ENCODE peak calls at places on chromosomes 5 and 9, in seven cellular contexts. One of them, this sample, is unnamed.

GRCh38 chr5:1779782-1780620 is 19.6 kb downstream of the MRPL36 start:
- DNase-seq in brain microvascular endothelial cell: no peak
- DNase-seq in body of pancreas: no peak
- DNase-seq in foreskin fibroblast: no peak
- DNase-seq in prostate gland: no peak
- DNase-seq in fibroblast of the aortic adventitia: no peak
- DNase-seq in HCT116: no peak
- DNase-seq in this sample: no peak

GRCh38 chr9:99181621-99182020 is 40.1 kb downstream of the ALG2 start:
- DNase-seq in prostate gland: no peak
- DNase-seq in brain microvascular endothelial cell: peak
- DNase-seq in fibroblast of the aortic adventitia: peak
- DNase-seq in foreskin fibroblast: no peak
- DNase-seq in body of pancreas: no peak
- DNase-seq in HCT116: no peak
- DNase-seq in this sample: peak

GRCh38 chr5:72951850-72952468 is 3.9 kb upstream of the FCHO2 start:
- DNase-seq in fibroblast of the aortic adventitia: peak
- DNase-seq in HCT116: peak
- DNase-seq in brain microvascular endothelial cell: peak
- DNase-seq in body of pancreas: no peak
- DNase-seq in prostate gland: peak
- DNase-seq in foreskin fibroblast: peak
- DNase-seq in this sample: peak

GRCh38 chr9:16275795-16276624 is 594.5 kb downstream of the BNC2 start:
- DNase-seq in fibroblast of the aortic adventitia: no peak
- DNase-seq in body of pancreas: no peak
- DNase-seq in foreskin fibroblast: no peak
- DNase-seq in brain microvascular endothelial cell: no peak
- DNase-seq in prostate gland: peak
- DNase-seq in HCT116: no peak
- DNase-seq in this sample: no peak

GRCh38 chr9:98365227-98365669 is 109.8 kb upstream of the TBC1D2 start:
- DNase-seq in brain microvascular endothelial cell: peak
- DNase-seq in fibroblast of the aortic adventitia: peak
- DNase-seq in prostate gland: no peak
- DNase-seq in HCT116: peak
- DNase-seq in body of pancreas: no peak
- DNase-seq in foreskin fibroblast: no peak
- DNase-seq in this sample: no peak

GRCh38 chr5:68435611-68436010 is 220.1 kb downstream of the PIK3R1 start:
- DNase-seq in brain microvascular endothelial cell: no peak
- DNase-seq in body of pancreas: no peak
- DNase-seq in foreskin fibroblast: no peak
- DNase-seq in prostate gland: no peak
- DNase-seq in fibroblast of the aortic adventitia: no peak
- DNase-seq in HCT116: no peak
- DNase-seq in this sample: no peak

GRCh38 chr5:10584714-10585113 is 20.8 kb downstream of the ANKRD33B start:
- DNase-seq in foreskin fibroblast: no peak
- DNase-seq in brain microvascular endothelial cell: no peak
- DNase-seq in prostate gland: no peak
- DNase-seq in body of pancreas: no peak
- DNase-seq in HCT116: no peak
- DNase-seq in fibroblast of the aortic adventitia: no peak
- DNase-seq in this sample: no peak

GRCh38 chr9:112867275-112867991 is 23.2 kb downstream of the SLC46A2 start:
- DNase-seq in prostate gland: no peak
- DNase-seq in foreskin fibroblast: peak
- DNase-seq in body of pancreas: no peak
- DNase-seq in brain microvascular endothelial cell: peak
- DNase-seq in fibroblast of the aortic adventitia: peak
- DNase-seq in HCT116: peak
- DNase-seq in this sample: peak

GRCh38 chr9:114184866-114185265 is 29.5 kb downstream of the COL27A1 start:
- DNase-seq in fibroblast of the aortic adventitia: no peak
- DNase-seq in prostate gland: no peak
- DNase-seq in brain microvascular endothelial cell: no peak
- DNase-seq in HCT116: no peak
- DNase-seq in body of pancreas: no peak
- DNase-seq in foreskin fibroblast: no peak
- DNase-seq in this sample: no peak

GRCh38 chr5:91848453-91848852 is 465.3 kb upstream of the ARRDC3 start:
- DNase-seq in brain microvascular endothelial cell: peak
- DNase-seq in body of pancreas: no peak
- DNase-seq in HCT116: peak
- DNase-seq in foreskin fibroblast: peak
- DNase-seq in prostate gland: no peak
- DNase-seq in fibroblast of the aortic adventitia: no peak
- DNase-seq in this sample: peak

GRCh38 chr5:61280766-61281427 is 51.2 kb upstream of the ZSWIM6 start:
- DNase-seq in brain microvascular endothelial cell: no peak
- DNase-seq in prostate gland: peak
- DNase-seq in body of pancreas: peak
- DNase-seq in fibroblast of the aortic adventitia: no peak
- DNase-seq in HCT116: no peak
- DNase-seq in foreskin fibroblast: no peak
- DNase-seq in this sample: no peak

GRCh38 chr5:116600876-116601275 is 26.3 kb upstream of the SEMA6A start:
- DNase-seq in foreskin fibroblast: peak
- DNase-seq in body of pancreas: no peak
- DNase-seq in HCT116: no peak
- DNase-seq in fibroblast of the aortic adventitia: no peak
- DNase-seq in prostate gland: no peak
- DNase-seq in brain microvascular endothelial cell: peak
- DNase-seq in this sample: peak

GRCh38 chr5:67164856-67165523 is 31.6 kb downstream of the CD180 start:
- DNase-seq in body of pancreas: no peak
- DNase-seq in HCT116: no peak
- DNase-seq in foreskin fibroblast: no peak
- DNase-seq in fibroblast of the aortic adventitia: no peak
- DNase-seq in brain microvascular endothelial cell: no peak
- DNase-seq in prostate gland: no peak
- DNase-seq in this sample: no peak

GRCh38 chr5:157540124-157540523 is 35.5 kb downstream of the ADAM19 start:
- DNase-seq in prostate gland: no peak
- DNase-seq in brain microvascular endothelial cell: no peak
- DNase-seq in fibroblast of the aortic adventitia: no peak
- DNase-seq in body of pancreas: no peak
- DNase-seq in HCT116: no peak
- DNase-seq in foreskin fibroblast: no peak
- DNase-seq in this sample: no peak

GRCh38 chr5:178279026-178279722 is 46.6 kb upstream of the PHYKPL start:
- DNase-seq in HCT116: no peak
- DNase-seq in body of pancreas: no peak
- DNase-seq in fibroblast of the aortic adventitia: no peak
- DNase-seq in prostate gland: no peak
- DNase-seq in brain microvascular endothelial cell: no peak
- DNase-seq in foreskin fibroblast: no peak
- DNase-seq in this sample: no peak

GRCh38 chr5:32280656-32281081 is 32.1 kb downstream of the MTMR12 start:
- DNase-seq in brain microvascular endothelial cell: no peak
- DNase-seq in body of pancreas: no peak
- DNase-seq in fibroblast of the aortic adventitia: no peak
- DNase-seq in prostate gland: no peak
- DNase-seq in HCT116: no peak
- DNase-seq in foreskin fibroblast: no peak
- DNase-seq in this sample: no peak

GRCh38 chr9:95005276-95006141 is 279.0 kb downstream of the AOPEP start:
- DNase-seq in HCT116: no peak
- DNase-seq in brain microvascular endothelial cell: no peak
- DNase-seq in prostate gland: no peak
- DNase-seq in fibroblast of the aortic adventitia: peak
- DNase-seq in foreskin fibroblast: no peak
- DNase-seq in body of pancreas: no peak
- DNase-seq in this sample: peak

GRCh38 chr5:56078271-56078670 is 83.5 kb upstream of the IL6ST start:
- DNase-seq in prostate gland: no peak
- DNase-seq in body of pancreas: no peak
- DNase-seq in fibroblast of the aortic adventitia: no peak
- DNase-seq in HCT116: no peak
- DNase-seq in foreskin fibroblast: no peak
- DNase-seq in brain microvascular endothelial cell: no peak
- DNase-seq in this sample: no peak

GRCh38 chr5:123746683-123747360 is 234.8 kb downstream of the CSNK1G3 start:
- DNase-seq in fibroblast of the aortic adventitia: peak
- DNase-seq in body of pancreas: no peak
- DNase-seq in HCT116: no peak
- DNase-seq in brain microvascular endothelial cell: no peak
- DNase-seq in prostate gland: no peak
- DNase-seq in foreskin fibroblast: no peak
- DNase-seq in this sample: peak

GRCh38 chr5:133361922-133362321 is 250.4 kb downstream of the FSTL4 start:
- DNase-seq in HCT116: no peak
- DNase-seq in foreskin fibroblast: no peak
- DNase-seq in body of pancreas: no peak
- DNase-seq in brain microvascular endothelial cell: no peak
- DNase-seq in prostate gland: no peak
- DNase-seq in fibroblast of the aortic adventitia: peak
- DNase-seq in this sample: no peak

GRCh38 chr9:129835860-129836223 is 584 bp downstream of the USP20 start:
- DNase-seq in body of pancreas: no peak
- DNase-seq in brain microvascular endothelial cell: peak
- DNase-seq in prostate gland: no peak
- DNase-seq in foreskin fibroblast: no peak
- DNase-seq in HCT116: no peak
- DNase-seq in fibroblast of the aortic adventitia: no peak
- DNase-seq in this sample: no peak

GRCh38 chr5:23013395-23013994 is 160.4 kb upstream of the CDH12 start:
- DNase-seq in foreskin fibroblast: no peak
- DNase-seq in prostate gland: no peak
- DNase-seq in HCT116: no peak
- DNase-seq in fibroblast of the aortic adventitia: no peak
- DNase-seq in brain microvascular endothelial cell: no peak
- DNase-seq in body of pancreas: no peak
- DNase-seq in this sample: no peak
- H3K4me3 ChIP-seq in foreskin fibroblast: peak
- H3K4me3 ChIP-seq in prostate gland: no peak
- H3K4me3 ChIP-seq in HCT116: no peak
- H3K4me3 ChIP-seq in fibroblast of the aortic adventitia: no peak
- H3K4me3 ChIP-seq in brain microvascular endothelial cell: no peak
- H3K4me3 ChIP-seq in body of pancreas: no peak
- H3K4me3 ChIP-seq in this sample: no peak

GRCh38 chr9:33426843-33427293 is 20.5 kb downstream of the AQP3 start:
- DNase-seq in brain microvascular endothelial cell: no peak
- DNase-seq in HCT116: no peak
- DNase-seq in body of pancreas: no peak
- DNase-seq in fibroblast of the aortic adventitia: no peak
- DNase-seq in prostate gland: no peak
- DNase-seq in foreskin fibroblast: no peak
- DNase-seq in this sample: no peak
- TF ChIP-seq CTCF in brain microvascular endothelial cell: no peak
- TF ChIP-seq CTCF in HCT116: no peak
- TF ChIP-seq CTCF in body of pancreas: no peak
- TF ChIP-seq CTCF in fibroblast of the aortic adventitia: no peak
- TF ChIP-seq CTCF in prostate gland: no peak
- TF ChIP-seq CTCF in foreskin fibroblast: no peak
- TF ChIP-seq CTCF in this sample: no peak

GRCh38 chr5:6686501-6686900 is 26.7 kb upstream of the TENT4A start:
- DNase-seq in prostate gland: no peak
- DNase-seq in fibroblast of the aortic adventitia: no peak
- DNase-seq in foreskin fibroblast: no peak
- DNase-seq in HCT116: no peak
- DNase-seq in brain microvascular endothelial cell: no peak
- DNase-seq in body of pancreas: no peak
- DNase-seq in this sample: no peak

GRCh38 chr5:6686916-6687409 is 26.3 kb upstream of the TENT4A start:
- DNase-seq in body of pancreas: peak
- DNase-seq in foreskin fibroblast: peak
- DNase-seq in prostate gland: no peak
- DNase-seq in brain microvascular endothelial cell: peak
- DNase-seq in fibroblast of the aortic adventitia: peak
- DNase-seq in HCT116: no peak
- DNase-seq in this sample: peak

GRCh38 chr5:6683241-6683640 is 30.0 kb upstream of the TENT4A start:
- DNase-seq in prostate gland: no peak
- DNase-seq in foreskin fibroblast: no peak
- DNase-seq in brain microvascular endothelial cell: no peak
- DNase-seq in body of pancreas: no peak
- DNase-seq in fibroblast of the aortic adventitia: no peak
- DNase-seq in HCT116: no peak
- DNase-seq in this sample: no peak

GRCh38 chr5:6684075-6684474 is 29.2 kb upstream of the TENT4A start:
- DNase-seq in foreskin fibroblast: no peak
- DNase-seq in HCT116: no peak
- DNase-seq in body of pancreas: no peak
- DNase-seq in fibroblast of the aortic adventitia: no peak
- DNase-seq in brain microvascular endothelial cell: no peak
- DNase-seq in prostate gland: no peak
- DNase-seq in this sample: no peak

GRCh38 chr5:6687501-6687900 is 25.7 kb upstream of the TENT4A start:
- DNase-seq in HCT116: no peak
- DNase-seq in foreskin fibroblast: no peak
- DNase-seq in brain microvascular endothelial cell: no peak
- DNase-seq in fibroblast of the aortic adventitia: no peak
- DNase-seq in body of pancreas: no peak
- DNase-seq in prostate gland: no peak
- DNase-seq in this sample: no peak
- H3K4me3 ChIP-seq in HCT116: no peak
- H3K4me3 ChIP-seq in foreskin fibroblast: no peak
- H3K4me3 ChIP-seq in brain microvascular endothelial cell: no peak
- H3K4me3 ChIP-seq in fibroblast of the aortic adventitia: no peak
- H3K4me3 ChIP-seq in body of pancreas: no peak
- H3K4me3 ChIP-seq in prostate gland: no peak
- H3K4me3 ChIP-seq in this sample: peak

DNA sequence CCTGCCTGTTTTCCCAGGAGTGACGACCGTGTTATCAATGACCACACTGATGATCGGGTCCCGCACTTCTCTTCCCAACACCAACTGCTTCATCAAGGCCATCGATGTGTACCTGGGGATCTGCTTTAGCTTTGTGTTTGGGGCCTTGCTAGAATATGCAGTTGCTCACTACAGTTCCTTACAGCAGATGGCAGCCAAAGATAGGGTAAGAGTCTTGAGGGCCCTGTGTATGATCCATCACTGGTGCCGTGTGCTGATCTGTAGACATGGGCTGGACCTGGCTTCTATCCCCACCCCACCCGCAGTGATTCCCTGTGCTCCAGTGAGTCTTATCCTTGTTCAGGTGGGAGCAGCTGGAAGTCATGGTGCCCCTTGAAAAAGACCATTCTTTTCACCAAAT is 26.0 kb downstream of the GABRP start:
- DNase-seq in fibroblast of the aortic adventitia: peak
- DNase-seq in brain microvascular endothelial cell: peak
- DNase-seq in prostate gland: no peak
- DNase-seq in foreskin fibroblast: peak
- DNase-seq in body of pancreas: peak
- DNase-seq in HCT116: peak
- DNase-seq in this sample: peak
- TF ChIP-seq CTCF in fibroblast of the aortic adventitia: peak
- TF ChIP-seq CTCF in brain microvascular endothelial cell: peak
- TF ChIP-seq CTCF in prostate gland: peak
- TF ChIP-seq CTCF in foreskin fibroblast: peak
- TF ChIP-seq CTCF in body of pancreas: peak
- TF ChIP-seq CTCF in HCT116: no peak
- TF ChIP-seq CTCF in this sample: peak

GRCh38 chr9:76570820-76571219 is 111.8 kb downstream of the GCNT1 start:
- DNase-seq in prostate gland: no peak
- DNase-seq in brain microvascular endothelial cell: no peak
- DNase-seq in body of pancreas: no peak
- DNase-seq in foreskin fibroblast: no peak
- DNase-seq in HCT116: no peak
- DNase-seq in fibroblast of the aortic adventitia: no peak
- DNase-seq in this sample: no peak
- H3K4me3 ChIP-seq in prostate gland: no peak
- H3K4me3 ChIP-seq in brain microvascular endothelial cell: no peak
- H3K4me3 ChIP-seq in body of pancreas: no peak
- H3K4me3 ChIP-seq in foreskin fibroblast: no peak
- H3K4me3 ChIP-seq in HCT116: no peak
- H3K4me3 ChIP-seq in fibroblast of the aortic adventitia: no peak
- H3K4me3 ChIP-seq in this sample: no peak